ENCODE peak calls at places on chromosomes 13 and 19, in nine cellular contexts. J is WERI-Rb-1, N is mesothelial cell of epicardium, K is HFF-Myc, E is natural killer cell, M is stromal cell of bone marrow, Z is sigmoid colon, X is NCI-H748 treated with DMSO at 0.1 percent for 48 hours, D is cardiac fibroblast. I is an unnamed sample.

GRCh38 chr13:24290280-24290932 is 19.0 kb upstream of the C1QTNF9 start:
- DNase-seq in D (no peak), K (no peak), J (no peak), N (no peak), E (no peak), X (no peak), M (no peak), Z (no peak), I (no peak)

GRCh38 chr13:32314271-32314967 is 744 bp downstream of the ZAR1L start:
- DNase-seq in E (no peak), K (no peak), X (no peak), N (no peak), Z (peak; percentile 78), M (no peak), J (no peak), D (no peak), I (no peak)

GRCh38 chr19:43780706-43781525 is at the start of gene KCNN4:
- DNase-seq in K (peak; percentile 61), X (no peak), N (no peak), E (no peak), D (peak; percentile 73), Z (no peak), J (no peak), M (peak; percentile 62), I (no peak)

GRCh38 chr13:44399045-44399444 is 25.4 kb downstream of the SERP2 start:
- DNase-seq in Z (peak; percentile 4), J (no peak), N (no peak), D (no peak), K (no peak), M (no peak), X (peak; percentile 32), E (no peak), I (no peak)

GRCh38 chr19:12778020-12778904 is 2.9 kb upstream of the HOOK2 start:
- DNase-seq in M (peak; percentile 62), K (no peak), D (peak; percentile 83), E (peak; percentile 43), X (no peak), J (peak; percentile 81), N (no peak), Z (peak; percentile 92), I (peak; percentile 41)

GRCh38 chr13:86655561-86655960 is 856.3 kb upstream of the SLITRK6 start:
- DNase-seq in E (no peak), N (no peak), M (no peak), D (no peak), Z (no peak), J (peak; percentile 63), X (no peak), K (no peak), I (no peak)

GRCh38 chr13:48653074-48654054 is at the start of gene CYSLTR2:
- DNase-seq in M (peak; percentile 56), J (no peak), D (peak; percentile 62), E (no peak), Z (no peak), K (peak; percentile 56), N (no peak), X (no peak), I (no peak)

GRCh38 chr19:46181386-46181774 is 33.3 kb downstream of the IGFL2 start:
- DNase-seq in D (peak; percentile 78), M (peak; percentile 36), J (no peak), X (no peak), K (no peak), E (no peak), N (no peak), Z (no peak), I (no peak)

GRCh38 chr13:67383358-67383757 is 153.2 kb upstream of the PCDH9 start:
- DNase-seq in M (no peak), J (no peak), E (no peak), X (no peak), Z (no peak), D (peak; percentile 79), K (no peak), N (no peak), I (no peak)

GRCh38 chr13:27704681-27705080 is 83.0 kb downstream of the POLR1D start:
- DNase-seq in M (no peak), J (no peak), K (no peak), D (peak; percentile 5), E (no peak), X (no peak), N (no peak), Z (no peak), I (no peak)

GRCh38 chr19:31676271-31677004 is 327.2 kb upstream of the TSHZ3 start:
- DNase-seq in K (no peak), M (no peak), J (peak; percentile 63), N (no peak), E (no peak), D (no peak), X (no peak), Z (no peak), I (no peak)

I was measured in occipital lobe.